ENCODE peak calls at places on chromosome 5, in seven cellular contexts. One of them, this sample, is unnamed.

GRCh38 chr5:73654171-73654811 is 28.3 kb downstream of the ARHGEF28 start:
- DNase-seq in epithelial cell of esophagus: peak; percentile 99
- DNase-seq in GM20000: peak; percentile 23
- DNase-seq in substantia nigra: no peak
- DNase-seq in T-helper 9 cell: no peak
- DNase-seq in GDM1: no peak
- DNase-seq in HEK293T: no peak
- DNase-seq in this sample: peak; percentile 78

GRCh38 chr5:159571501-159572244 is 241.4 kb upstream of the IL12B start:
- DNase-seq in epithelial cell of esophagus: peak; percentile 67
- DNase-seq in GM20000: no peak
- DNase-seq in substantia nigra: no peak
- DNase-seq in T-helper 9 cell: no peak
- DNase-seq in GDM1: no peak
- DNase-seq in HEK293T: no peak
- DNase-seq in this sample: no peak

GRCh38 chr5:38497946-38498345 is 58.5 kb downstream of the LIFR start:
- DNase-seq in epithelial cell of esophagus: no peak
- DNase-seq in GM20000: no peak
- DNase-seq in substantia nigra: no peak
- DNase-seq in T-helper 9 cell: no peak
- DNase-seq in GDM1: no peak
- DNase-seq in HEK293T: no peak
- DNase-seq in this sample: peak; percentile 35

GRCh38 chr5:104909803-104910202 is 1347.2 kb upstream of the NUDT12 start:
- DNase-seq in epithelial cell of esophagus: no peak
- DNase-seq in GM20000: no peak
- DNase-seq in substantia nigra: no peak
- DNase-seq in T-helper 9 cell: no peak
- DNase-seq in GDM1: no peak
- DNase-seq in HEK293T: no peak
- DNase-seq in this sample: no peak

GRCh38 chr5:113663879-113664278 is 150.4 kb downstream of the YTHDC2 start:
- DNase-seq in epithelial cell of esophagus: peak; percentile 56
- DNase-seq in GM20000: peak; percentile 12
- DNase-seq in substantia nigra: no peak
- DNase-seq in T-helper 9 cell: peak; percentile 13
- DNase-seq in GDM1: no peak
- DNase-seq in HEK293T: peak; percentile 45
- DNase-seq in this sample: peak; percentile 43

GRCh38 chr5:179406031-179406681 is 60.9 kb upstream of the ADAMTS2 start:
- DNase-seq in epithelial cell of esophagus: no peak
- DNase-seq in GM20000: no peak
- DNase-seq in substantia nigra: no peak
- DNase-seq in T-helper 9 cell: no peak
- DNase-seq in GDM1: no peak
- DNase-seq in HEK293T: no peak
- DNase-seq in this sample: no peak

GRCh38 chr5:79527431-79527830 is 13.5 kb upstream of the HOMER1 start:
- DNase-seq in epithelial cell of esophagus: no peak
- DNase-seq in GM20000: no peak
- DNase-seq in substantia nigra: no peak
- DNase-seq in T-helper 9 cell: no peak
- DNase-seq in GDM1: no peak
- DNase-seq in HEK293T: no peak
- DNase-seq in this sample: no peak

GRCh38 chr5:127419007-127419406 is 98.4 kb upstream of the PRRC1 start:
- DNase-seq in epithelial cell of esophagus: no peak
- DNase-seq in GM20000: no peak
- DNase-seq in substantia nigra: no peak
- DNase-seq in T-helper 9 cell: no peak
- DNase-seq in GDM1: no peak
- DNase-seq in HEK293T: no peak
- DNase-seq in this sample: no peak

GRCh38 chr5:81409845-81410369 is 16.0 kb upstream of the ACOT12 start:
- DNase-seq in epithelial cell of esophagus: no peak
- DNase-seq in GM20000: no peak
- DNase-seq in substantia nigra: no peak
- DNase-seq in T-helper 9 cell: no peak
- DNase-seq in GDM1: no peak
- DNase-seq in HEK293T: no peak
- DNase-seq in this sample: peak; percentile 74

GRCh38 chr5:10111575-10111974 is 138.1 kb downstream of the ATPSCKMT start:
- DNase-seq in epithelial cell of esophagus: peak; percentile 55
- DNase-seq in GM20000: peak; percentile 37
- DNase-seq in substantia nigra: peak; percentile 25
- DNase-seq in T-helper 9 cell: no peak
- DNase-seq in GDM1: peak; percentile 26
- DNase-seq in HEK293T: peak; percentile 55
- DNase-seq in this sample: peak; percentile 46

GRCh38 chr5:168513861-168514428 is 15.2 kb upstream of the FBLL1 start:
- DNase-seq in epithelial cell of esophagus: no peak
- DNase-seq in GM20000: no peak
- DNase-seq in substantia nigra: no peak
- DNase-seq in T-helper 9 cell: no peak
- DNase-seq in GDM1: no peak
- DNase-seq in HEK293T: no peak
- DNase-seq in this sample: no peak

This sample was measured in iris pigment epithelial cell.